ENCODE peak calls at places on chromosomes 16 and 17, in ten cellular contexts. M, J, Z, H, B, E, S, I, V and U are unnamed samples.

GRCh38 chr17:83161298-83162034 is 82.1 kb downstream of the METRNL start:
- DNase-seq in I (peak; percentile 88), Z (peak; percentile 46), M (no peak), H (no peak), B (peak; percentile 63), S (peak; percentile 52), J (no peak), V (no peak), E (no peak), U (peak; percentile 72)

GRCh38 chr17:28871056-28871579 is 16.3 kb downstream of the ERAL1 start:
- DNase-seq in Z (no peak), J (no peak), V (peak; percentile 30), H (peak; percentile 64), M (no peak), I (no peak), S (no peak), E (no peak), B (no peak), U (no peak)

GRCh38 chr16:69145658-69146057 is 13.2 kb downstream of the UTP4 start:
- DNase-seq in E (no peak), B (no peak), I (no peak), V (no peak), J (no peak), Z (no peak), H (no peak), S (no peak), M (no peak), U (no peak)

GRCh38 chr17:77445030-77445907 is 304.5 kb downstream of the SEC14L1 start:
- DNase-seq in J (no peak), S (no peak), B (no peak), M (no peak), E (no peak), H (no peak), Z (no peak), I (no peak), V (peak; percentile 73), U (no peak)

GRCh38 chr16:84842516-84843148 is 22.8 kb downstream of the CRISPLD2 start:
- DNase-seq in J (no peak), I (no peak), V (no peak), E (no peak), M (no peak), S (no peak), B (no peak), H (no peak), Z (no peak), U (no peak)

GRCh38 chr16:89952049-89952448 is 3.5 kb downstream of the DEF8 start:
- DNase-seq in I (no peak), V (no peak), E (no peak), B (no peak), H (no peak), J (no peak), M (no peak), Z (no peak), S (no peak), U (no peak)

GRCh38 chr16:81601601-81602251 is 157.1 kb downstream of the CMIP start:
- DNase-seq in J (no peak), H (no peak), Z (no peak), B (peak; percentile 39), E (no peak), V (no peak), S (no peak), I (no peak), M (no peak), U (no peak)

GRCh38 chr17:163514-164103 is 17.8 kb downstream of the DOC2B start:
- DNase-seq in H (no peak), S (no peak), J (no peak), M (no peak), B (no peak), I (no peak), V (no peak), E (no peak), Z (no peak), U (no peak)

GRCh38 chr17:38605852-38606645 is at the start of gene SRCIN1:
- DNase-seq in M (peak; percentile 64), B (no peak), H (peak; percentile 67), S (no peak), J (peak; percentile 63), I (no peak), V (peak; percentile 74), Z (no peak), E (peak; percentile 44), U (no peak)

GRCh38 chr16:2194166-2194834 is 2.1 kb downstream of the CASKIN1 start:
- DNase-seq in I (peak; percentile 29), J (no peak), Z (peak; percentile 12), M (no peak), S (no peak), V (no peak), H (no peak), B (no peak), E (no peak), U (no peak)

GRCh38 chr17:39096435-39097158 is 54.8 kb downstream of the PLXDC1 start:
- DNase-seq in S (no peak), E (no peak), J (no peak), H (no peak), B (no peak), I (no peak), V (peak; percentile 26), M (no peak), Z (no peak), U (no peak)

GRCh38 chr17:57323391-57323790 is 67.1 kb downstream of the MSI2 start:
- DNase-seq in M (no peak), E (no peak), Z (no peak), I (no peak), H (no peak), S (no peak), B (no peak), J (no peak), V (no peak), U (no peak)

GRCh38 chr16:69233124-69233523 is 46.2 kb downstream of the SNTB2 start:
- DNase-seq in V (no peak), J (no peak), H (no peak), E (no peak), Z (no peak), I (no peak), M (no peak), S (no peak), B (no peak), U (no peak)

GRCh38 chr16:12413393-12413792 is 390.3 kb downstream of the CPPED1 start:
- DNase-seq in J (no peak), Z (no peak), S (no peak), E (no peak), H (no peak), B (no peak), V (no peak), I (no peak), M (no peak), U (no peak)

GRCh38 chr16:88763502-88764053 is 21.4 kb downstream of the PIEZO1 start:
- DNase-seq in S (no peak), B (no peak), Z (no peak), E (no peak), M (no peak), V (no peak), I (no peak), H (no peak), J (no peak), U (no peak)

GRCh38 chr17:31517524-31517923 is 126.0 kb downstream of the RAB11FIP4 start:
- DNase-seq in H (no peak), S (no peak), Z (no peak), B (no peak), E (no peak), M (no peak), J (no peak), V (no peak), I (no peak), U (no peak)

GRCh38 chr17:59652119-59652518 is 32.4 kb downstream of the CLTC start:
- DNase-seq in J (no peak), V (no peak), B (no peak), S (no peak), Z (peak; percentile 24), M (no peak), E (no peak), I (no peak), H (no peak), U (peak; percentile 18)

GRCh38 chr16:2056077-2056476 is 8.3 kb downstream of the TSC2 start:
- DNase-seq in J (no peak), Z (no peak), H (no peak), I (no peak), M (no peak), B (no peak), V (no peak), E (no peak), S (no peak), U (no peak)

GRCh38 chr17:41551370-41551769 is 20.5 kb downstream of the KRT9 start:
- DNase-seq in M (no peak), J (no peak), Z (no peak), V (no peak), H (no peak), I (no peak), B (no peak), S (no peak), E (no peak), U (no peak)

GRCh38 chr16:26765087-26765486 is 301.6 kb upstream of the C16orf82 start:
- DNase-seq in I (no peak), B (no peak), V (no peak), Z (no peak), M (no peak), E (no peak), J (no peak), S (no peak), H (peak; percentile 24), U (no peak)

GRCh38 chr16:85148959-85149358 is 36.7 kb upstream of the CIBAR2 start:
- DNase-seq in Z (no peak), E (no peak), S (no peak), B (no peak), H (no peak), V (no peak), M (peak; percentile 22), J (no peak), I (no peak), U (no peak)

GRCh38 chr16:48745541-48745940 is 135.6 kb upstream of the N4BP1 start:
- DNase-seq in V (no peak), J (no peak), B (no peak), S (no peak), H (no peak), E (no peak), M (no peak), Z (no peak), I (no peak), U (no peak)

GRCh38 chr17:57408064-57408811 is 151.9 kb downstream of the MSI2 start:
- DNase-seq in I (no peak), B (no peak), J (no peak), E (no peak), H (peak; percentile 52), M (peak; percentile 61), V (no peak), S (no peak), Z (no peak), U (no peak)